ENCODE peak calls at places on chromosome 22, in seven cellular contexts. Q is heart right ventricle, P is PC-3, M is left ventricle myocardium inferior, R is H9, A is foreskin keratinocyte, K is GM23338. O is an unnamed sample. For H3K27me3, the result is how much of the 10 kb centered on the place peaks cover.

GRCh38 chr22:40425082-40425481 is 54.7 kb downstream of the SGSM3 start:
- DNase-seq in Q (no peak), P (no peak), M (peak), R (no peak), A (no peak), K (no peak), O (no peak)

GRCh38 chr22:46041642-46042041 is 64.7 kb upstream of the WNT7B start:
- DNase-seq in Q (no peak), P (no peak), M (no peak), R (no peak), A (no peak), K (no peak), O (no peak)

GRCh38 chr22:42397332-42398246 is 34.6 kb downstream of the NFAM1 start:
- DNase-seq in Q (peak), P (no peak), M (peak), R (no peak), A (no peak), K (no peak), O (no peak)

GRCh38 chr22:32531955-32532818 is 57.6 kb downstream of the FBXO7 start:
- DNase-seq in Q (peak), P (no peak), M (peak), R (peak), A (no peak), K (peak), O (peak)

GRCh38 chr22:46502346-46502745 is 35.1 kb downstream of the CELSR1 start:
- DNase-seq in Q (no peak), P (no peak), M (no peak), R (no peak), A (no peak), K (no peak), O (no peak)

GRCh38 chr22:45268958-45269844 is 15.5 kb upstream of the UPK3A start:
- DNase-seq in Q (peak), P (peak), M (peak), R (peak), A (peak), K (peak), O (peak)

GRCh38 chr22:40789131-40789530 is 30.0 kb downstream of the SLC25A17 start:
- DNase-seq in Q (no peak), P (no peak), M (no peak), R (no peak), A (no peak), K (no peak), O (no peak)

GRCh38 chr22:32820131-32820882 is 18.8 kb downstream of the TIMP3 start:
- DNase-seq in Q (no peak), P (no peak), M (no peak), R (no peak), A (peak), K (no peak), O (no peak)

GRCh38 chr22:46056169-46057041 is 79.4 kb upstream of the WNT7B start:
- DNase-seq in Q (no peak), P (peak), M (peak), R (no peak), A (peak), K (no peak), O (peak)

GRCh38 chr22:37577957-37578356 is 1.9 kb downstream of the LGALS2 start:
- DNase-seq in Q (no peak), P (no peak), M (no peak), R (no peak), A (no peak), K (no peak), O (no peak)
- H3K27me3 ChIP-seq in Q (under half), P (under half), M (under half), R (under half), A (under half), K (under half), O (under half)

GRCh38 chr22:24502540-24502939 is 7.4 kb downstream of the UPB1 start:
- DNase-seq in Q (no peak), P (no peak), M (no peak), R (no peak), A (no peak), K (no peak), O (no peak)

GRCh38 chr22:24505337-24505736 is 10.2 kb downstream of the UPB1 start:
- DNase-seq in Q (no peak), P (no peak), M (no peak), R (no peak), A (no peak), K (no peak), O (no peak)

GRCh38 chr22:24503137-24503850 is 8.2 kb downstream of the UPB1 start:
- DNase-seq in Q (peak), P (peak), M (peak), R (peak), A (no peak), K (peak), O (peak)

GRCh38 chr22:24501366-24502005 is 6.4 kb downstream of the UPB1 start:
- DNase-seq in Q (no peak), P (no peak), M (no peak), R (no peak), A (no peak), K (no peak), O (no peak)

GRCh38 chr22:24503851-24504170 is 8.7 kb downstream of the UPB1 start:
- DNase-seq in Q (no peak), P (no peak), M (no peak), R (no peak), A (no peak), K (no peak), O (no peak)
- H3K27me3 ChIP-seq in Q (under half), P (under half), M (under half), R (under half), A (under half), K (under half), O (under half)

DNA sequence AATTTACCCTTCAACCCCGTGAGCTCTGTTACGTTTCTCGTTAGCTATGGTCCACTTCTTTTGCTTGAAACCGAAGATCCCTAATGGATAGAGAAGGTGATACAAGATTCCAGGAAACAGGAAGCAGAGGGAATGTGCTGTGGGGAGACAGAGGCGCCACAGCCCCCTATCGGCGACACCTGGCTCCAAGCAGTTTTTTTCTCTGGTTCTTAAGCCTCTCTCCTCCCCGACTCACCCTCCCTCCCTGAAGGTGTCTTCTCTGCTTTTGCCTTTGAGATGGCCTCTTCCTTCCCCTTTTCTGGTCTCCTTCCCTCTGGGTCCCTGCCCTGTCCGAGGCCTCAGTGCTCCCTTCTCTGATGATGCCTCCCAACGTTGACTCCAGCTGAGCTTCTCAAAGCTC is 14.2 kb upstream of the APOBEC3A start:
- DNase-seq in Q (no peak), P (no peak), M (no peak), R (peak), A (no peak), K (peak), O (no peak)
- H3K27me3 ChIP-seq in Q (under half), P (under half), M (half or more), R (under half), A (half or more), K (under half), O (under half)

DNA sequence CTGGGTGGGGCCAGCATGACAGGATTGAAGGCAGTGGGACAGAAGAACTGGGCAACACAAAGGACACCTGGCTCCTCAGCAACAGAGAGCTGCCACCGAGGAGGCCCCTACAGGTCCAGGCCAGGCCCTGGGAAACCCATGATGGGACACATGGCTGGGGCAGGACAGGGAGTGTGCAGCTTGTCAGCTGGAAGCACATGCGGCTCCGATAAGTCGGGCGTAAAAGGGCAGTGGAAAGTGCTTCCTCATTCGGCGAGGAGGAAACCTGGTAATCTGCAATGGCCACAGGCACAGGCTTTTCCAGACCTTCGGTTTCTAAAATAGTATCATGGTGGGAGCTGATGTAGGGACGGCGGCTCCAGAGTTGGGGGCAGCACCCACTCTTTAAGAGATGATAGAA is 16.5 kb downstream of the GNAZ start:
- DNase-seq in Q (no peak), P (no peak), M (no peak), R (no peak), A (no peak), K (no peak), O (no peak)
- H3K27me3 ChIP-seq in Q (under half), P (under half), M (under half), R (under half), A (under half), K (under half), O (under half)

DNA sequence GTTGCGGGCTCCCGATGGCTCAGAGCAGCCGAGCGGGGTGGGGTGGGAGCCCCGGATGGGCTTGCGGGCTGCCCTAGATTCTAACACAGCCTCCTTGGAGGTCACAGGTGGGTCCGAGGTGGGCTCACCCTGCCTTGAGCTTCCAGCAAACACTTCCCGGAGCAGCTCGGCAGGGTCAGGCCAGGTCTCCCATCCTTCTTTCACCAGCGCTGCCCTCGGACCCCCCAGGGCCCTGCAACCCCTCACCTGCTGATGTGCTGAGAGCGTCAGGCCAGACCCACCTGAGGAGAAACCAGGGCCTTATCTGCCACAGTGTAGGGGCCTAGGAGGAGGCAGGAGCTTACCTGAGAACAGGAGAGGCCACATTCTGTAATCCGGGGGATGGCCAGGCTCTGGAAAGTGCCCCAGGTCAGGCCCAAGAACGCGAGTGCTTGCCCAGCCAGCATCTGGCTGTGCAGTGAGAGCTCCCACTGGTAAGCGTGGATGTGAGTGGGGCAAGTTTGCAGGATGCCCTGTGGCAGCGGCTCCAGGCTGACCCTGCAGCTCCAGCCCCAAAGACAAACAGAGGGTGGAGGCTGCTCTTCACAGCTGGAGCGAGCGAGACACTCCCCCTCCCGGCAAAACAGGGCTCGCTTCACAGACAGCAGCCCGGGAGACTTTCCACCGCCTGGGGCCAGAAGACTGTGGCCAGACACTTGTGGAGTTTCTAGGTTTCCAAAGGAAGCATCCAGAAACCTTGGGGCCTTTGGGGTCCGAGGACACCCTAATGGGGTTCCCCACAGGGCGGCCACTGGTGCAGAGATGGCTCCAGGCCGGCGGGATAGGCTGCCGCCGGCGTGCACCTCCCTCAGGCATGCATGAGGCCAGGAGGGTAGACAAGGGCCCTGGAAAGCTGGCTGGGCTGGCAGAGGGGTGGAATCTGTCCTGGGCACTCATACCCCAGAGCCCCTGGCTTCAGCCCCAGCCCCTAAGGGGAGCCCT is at the start of gene IL17REL:
- DNase-seq in Q (no peak), P (peak), M (peak), R (peak), A (no peak), K (no peak), O (no peak)
- H3K27me3 ChIP-seq in Q (half or more), P (under half), M (half or more), R (under half), A (half or more), K (half or more), O (under half)

DNA sequence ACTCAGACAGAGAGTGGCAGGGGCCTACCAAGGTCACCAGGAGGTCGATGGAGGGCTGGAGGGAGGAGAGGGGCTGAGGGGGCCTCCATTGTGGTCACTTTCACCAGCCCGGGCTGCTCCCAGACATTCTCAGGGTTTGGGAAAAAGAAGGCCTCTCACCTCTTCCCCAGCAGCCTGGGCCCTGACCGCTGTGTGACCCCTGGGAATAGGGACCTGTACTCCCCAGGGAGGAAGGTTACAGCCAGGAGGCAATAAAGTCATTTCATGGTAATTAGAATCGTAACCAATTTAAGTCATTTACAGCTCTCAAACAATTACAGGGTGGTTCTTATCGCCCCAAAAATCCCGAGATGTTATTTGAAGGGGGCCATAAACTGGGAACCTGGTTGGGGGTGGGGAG is 37.8 kb downstream of the ISX start:
- DNase-seq in Q (no peak), P (no peak), M (no peak), R (no peak), A (no peak), K (no peak), O (no peak)
- H3K27me3 ChIP-seq in Q (under half), P (under half), M (under half), R (under half), A (under half), K (under half), O (under half)

DNA sequence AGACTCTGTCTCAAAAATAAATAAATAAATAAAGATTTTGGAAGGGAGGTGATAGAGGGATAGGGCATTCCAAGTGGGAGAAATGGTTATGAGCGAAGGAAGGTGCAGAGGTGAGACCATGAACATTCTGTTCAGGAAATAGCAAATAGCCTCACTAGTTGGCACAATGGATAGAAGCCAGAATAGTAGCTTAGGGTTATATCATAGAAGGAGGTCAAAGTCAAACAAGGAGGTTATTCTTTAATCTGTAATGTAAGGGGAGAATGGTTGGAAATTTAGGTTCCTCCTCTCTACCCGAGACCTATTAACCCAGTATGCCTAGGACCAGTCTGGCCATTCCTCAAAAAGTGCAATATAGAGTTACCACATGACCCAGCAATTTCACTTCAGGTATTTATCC is 275.8 kb downstream of the MN1 start:
- DNase-seq in Q (no peak), P (no peak), M (no peak), R (no peak), A (no peak), K (no peak), O (no peak)
- H3K27me3 ChIP-seq in Q (under half), P (under half), M (half or more), R (under half), A (under half), K (under half), O (under half)

GRCh38 chr22:19631899-19632670 is 82.2 kb upstream of the SEPTIN5 start:
- DNase-seq in Q (no peak), P (peak), M (no peak), R (peak), A (peak), K (peak), O (peak)

GRCh38 chr22:19632671-19633148 is 81.6 kb upstream of the SEPTIN5 start:
- DNase-seq in Q (no peak), P (no peak), M (no peak), R (peak), A (peak), K (no peak), O (no peak)

GRCh38 chr22:19629331-19629719 is 85.0 kb upstream of the SEPTIN5 start:
- DNase-seq in Q (no peak), P (no peak), M (no peak), R (peak), A (no peak), K (no peak), O (no peak)

GRCh38 chr22:19629720-19630419 is 84.4 kb upstream of the SEPTIN5 start:
- DNase-seq in Q (peak), P (peak), M (peak), R (peak), A (peak), K (peak), O (peak)

DNA sequence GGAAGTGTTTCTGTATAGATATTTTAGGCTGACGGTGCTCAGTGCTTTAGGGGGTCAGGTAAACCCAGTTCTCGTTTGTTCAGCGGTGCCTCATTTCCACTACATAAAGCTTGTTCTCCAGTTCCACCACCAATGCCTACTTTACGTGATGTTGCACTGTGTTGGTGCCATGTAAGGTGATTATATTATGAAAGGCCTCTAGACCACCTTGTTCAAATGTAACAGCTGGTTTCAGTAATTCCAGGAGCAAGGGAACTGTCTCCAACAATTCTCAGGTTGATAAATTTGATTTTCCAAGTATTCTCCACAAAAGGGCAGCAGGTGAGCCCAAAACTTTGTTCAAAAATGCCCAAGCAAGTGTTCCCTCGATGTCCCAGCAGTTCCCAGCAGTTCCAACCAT is 83.7 kb upstream of the SEPTIN5 start:
- DNase-seq in Q (no peak), P (no peak), M (no peak), R (no peak), A (no peak), K (no peak), O (no peak)
- H3K27me3 ChIP-seq in Q (under half), P (under half), M (under half), R (under half), A (under half), K (under half), O (under half)

DNA sequence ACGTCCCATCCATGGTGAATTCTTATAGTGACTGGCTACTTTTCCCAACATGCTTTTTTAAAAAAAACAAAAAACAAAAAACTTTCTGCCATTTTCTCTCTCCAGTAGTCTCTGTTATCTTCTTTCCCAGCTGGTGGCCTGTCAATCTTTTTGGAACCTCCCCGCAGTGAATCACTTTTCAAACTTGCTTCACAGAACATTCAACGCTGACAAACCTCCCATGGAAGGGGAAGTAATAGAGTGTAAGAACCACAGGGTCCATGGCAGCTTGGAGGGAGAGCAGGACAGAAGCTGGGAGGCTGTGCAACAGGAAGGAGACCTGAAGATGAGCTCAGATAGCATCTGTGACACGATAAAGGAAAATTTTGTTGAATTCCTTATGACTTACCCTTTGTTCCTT is 9.8 kb upstream of the CECR2 start:
- DNase-seq in Q (no peak), P (no peak), M (no peak), R (no peak), A (no peak), K (no peak), O (no peak)
- H3K27me3 ChIP-seq in Q (under half), P (under half), M (under half), R (under half), A (under half), K (under half), O (under half)

GRCh38 chr22:30822216-30823014 is 127.7 kb downstream of the OSBP2 start:
- DNase-seq in Q (no peak), P (no peak), M (no peak), R (no peak), A (no peak), K (peak), O (no peak)

GRCh38 chr22:30821863-30822215 is 127.2 kb downstream of the OSBP2 start:
- DNase-seq in Q (no peak), P (no peak), M (no peak), R (no peak), A (no peak), K (no peak), O (no peak)

GRCh38 chr22:30821381-30821780 is 126.7 kb downstream of the OSBP2 start:
- DNase-seq in Q (no peak), P (no peak), M (no peak), R (no peak), A (no peak), K (no peak), O (no peak)

GRCh38 chr22:30824096-30824495 is 129.4 kb downstream of the OSBP2 start:
- DNase-seq in Q (no peak), P (no peak), M (no peak), R (no peak), A (no peak), K (no peak), O (no peak)

GRCh38 chr22:30823015-30823370 is 128.3 kb downstream of the OSBP2 start:
- DNase-seq in Q (no peak), P (peak), M (no peak), R (peak), A (no peak), K (peak), O (no peak)
- H3K27me3 ChIP-seq in Q (half or more), P (under half), M (half or more), R (under half), A (under half), K (under half), O (under half)